ENCODE peak calls at places on chromosomes 4 and X, in nine cellular contexts. Y, P, X, J, H, C, W, T and S are unnamed samples.

GRCh38 chr4:147546341-147546740 is 65.4 kb downstream of the EDNRA start:
- DNase-seq in Y (no peak), P (no peak), X (no peak), J (peak), H (peak), C (no peak), W (no peak), T (no peak), S (peak)

GRCh38 chrX:130125090-130125489 is 14.8 kb upstream of the ELF4 start:
- DNase-seq in Y (no peak), P (no peak), X (no peak), J (peak), H (peak), C (peak), W (no peak), T (no peak), S (no peak)

GRCh38 chr4:126708716-126709115 is 924.0 kb upstream of the INTU start:
- DNase-seq in Y (no peak), P (no peak), X (no peak), J (peak), H (no peak), C (no peak), W (no peak), T (no peak), S (no peak)

GRCh38 chrX:119391279-119391678 is 7.9 kb upstream of the SLC25A43 start:
- DNase-seq in Y (peak), P (no peak), X (no peak), J (peak), H (no peak), C (no peak), W (no peak), T (peak), S (peak)

GRCh38 chr4:54231419-54232150 is 2.5 kb downstream of the PDGFRA start:
- DNase-seq in Y (no peak), P (no peak), X (peak), J (no peak), H (no peak), C (peak), W (no peak), T (no peak), S (no peak)

GRCh38 chr4:19961092-19961491 is 290.6 kb upstream of the SLIT2 start:
- DNase-seq in Y (no peak), P (no peak), X (no peak), J (peak), H (peak), C (no peak), W (no peak), T (no peak), S (peak)

GRCh38 chr4:181004056-181004455 is 1239.1 kb upstream of the TENM3 start:
- DNase-seq in Y (no peak), P (no peak), X (no peak), J (no peak), H (no peak), C (no peak), W (no peak), T (no peak), S (no peak)

GRCh38 chr4:154507170-154507569 is 15.6 kb upstream of the DCHS2 start:
- DNase-seq in Y (no peak), P (no peak), X (no peak), J (peak), H (no peak), C (no peak), W (no peak), T (no peak), S (no peak)

GRCh38 chr4:137960371-137961050 is 281.6 kb downstream of the SLC7A11 start:
- DNase-seq in Y (no peak), P (no peak), X (no peak), J (peak), H (peak), C (no peak), W (no peak), T (no peak), S (peak)

GRCh38 chr4:55932489-55932888 is 16.3 kb upstream of the CEP135 start:
- DNase-seq in Y (no peak), P (no peak), X (no peak), J (no peak), H (no peak), C (no peak), W (no peak), T (no peak), S (no peak)

GRCh38 chr4:109977854-109978501 is 65.3 kb downstream of the EGF start:
- DNase-seq in Y (peak), P (no peak), X (no peak), J (peak), H (no peak), C (no peak), W (no peak), T (no peak), S (peak)

GRCh38 chr4:648579-649292 is 23.4 kb downstream of the PDE6B start:
- DNase-seq in Y (no peak), P (no peak), X (no peak), J (no peak), H (no peak), C (no peak), W (no peak), T (no peak), S (no peak)

GRCh38 chrX:153557618-153558017 is 40.2 kb downstream of the ATP2B3 start:
- DNase-seq in Y (no peak), P (no peak), X (no peak), J (no peak), H (no peak), C (no peak), W (no peak), T (no peak), S (no peak)

GRCh38 chr4:78629991-78630541 is 78.5 kb downstream of the ANXA3 start:
- DNase-seq in Y (peak), P (no peak), X (no peak), J (no peak), H (no peak), C (no peak), W (no peak), T (no peak), S (no peak)

GRCh38 chr4:68375667-68376559 is 26.0 kb upstream of the YTHDC1 start:
- DNase-seq in Y (peak), P (peak), X (no peak), J (peak), H (peak), C (peak), W (peak), T (peak), S (peak)

GRCh38 chrX:136209016-136209738 is 42.0 kb downstream of the MAP7D3 start:
- DNase-seq in Y (peak), P (peak), X (peak), J (no peak), H (no peak), C (peak), W (no peak), T (peak), S (no peak)

GRCh38 chr4:91620952-91621351 is 682.8 kb upstream of the GRID2 start:
- DNase-seq in Y (no peak), P (no peak), X (no peak), J (peak), H (no peak), C (no peak), W (no peak), T (no peak), S (no peak)

GRCh38 chrX:123830309-123830708 is 29.5 kb upstream of the XIAP start:
- DNase-seq in Y (peak), P (peak), X (no peak), J (peak), H (peak), C (no peak), W (no peak), T (peak), S (no peak)

GRCh38 chr4:113327513-113327912 is 278.1 kb downstream of the ANK2 start:
- DNase-seq in Y (peak), P (no peak), X (no peak), J (no peak), H (no peak), C (no peak), W (no peak), T (no peak), S (no peak)

GRCh38 chr4:82528868-82529267 is 32.9 kb downstream of the TMEM150C start:
- DNase-seq in Y (no peak), P (no peak), X (no peak), J (no peak), H (no peak), C (no peak), W (no peak), T (no peak), S (no peak)

GRCh38 chr4:35252071-35252470 is 992.2 kb downstream of the ARAP2 start:
- DNase-seq in Y (no peak), P (no peak), X (no peak), J (no peak), H (no peak), C (no peak), W (no peak), T (no peak), S (no peak)

GRCh38 chr4:71151054-71151453 is 157.6 kb downstream of the DCK start:
- DNase-seq in Y (no peak), P (no peak), X (no peak), J (peak), H (no peak), C (no peak), W (no peak), T (no peak), S (peak)

GRCh38 chr4:145843148-145843547 is 95.5 kb downstream of the ZNF827 start:
- DNase-seq in Y (no peak), P (no peak), X (no peak), J (peak), H (peak), C (no peak), W (no peak), T (no peak), S (peak)

GRCh38 chr4:17204908-17205307 is 306.5 kb upstream of the LDB2 start:
- DNase-seq in Y (no peak), P (no peak), X (no peak), J (no peak), H (no peak), C (no peak), W (no peak), T (no peak), S (no peak)

GRCh38 chr4:22476011-22476410 is 39.9 kb downstream of the ADGRA3 start:
- DNase-seq in Y (no peak), P (no peak), X (no peak), J (no peak), H (no peak), C (no peak), W (no peak), T (no peak), S (no peak)

GRCh38 chr4:77636902-77637301 is 31.3 kb downstream of the CXCL13 start:
- DNase-seq in Y (peak), P (no peak), X (no peak), J (peak), H (no peak), C (no peak), W (peak), T (peak), S (peak)

GRCh38 chr4:120723986-120724385 is 198.5 kb downstream of the PRDM5 start:
- DNase-seq in Y (no peak), P (no peak), X (no peak), J (peak), H (no peak), C (no peak), W (no peak), T (no peak), S (no peak)

GRCh38 chr4:53863731-53864130 is 200.7 kb downstream of the CHIC2 start:
- DNase-seq in Y (no peak), P (no peak), X (no peak), J (no peak), H (no peak), C (peak), W (no peak), T (no peak), S (no peak)

GRCh38 chr4:152206646-152207435 is 329.1 kb downstream of the FBXW7 start:
- DNase-seq in Y (no peak), P (no peak), X (no peak), J (no peak), H (no peak), C (no peak), W (no peak), T (no peak), S (no peak)

GRCh38 chrX:43279341-43279808 is 376.7 kb upstream of the MAOA start:
- DNase-seq in Y (no peak), P (no peak), X (no peak), J (no peak), H (no peak), C (no peak), W (no peak), T (no peak), S (no peak)
- TF ChIP-seq CTCF in Y (no peak), P (no peak), X (no peak), J (no peak), H (no peak), C (no peak), W (no peak), T (no peak), S (no peak)

GRCh38 chr4:177391953-177392352 is 50.3 kb downstream of the AGA start:
- DNase-seq in Y (no peak), P (no peak), X (no peak), J (peak), H (no peak), C (no peak), W (no peak), T (no peak), S (no peak)

GRCh38 chr4:177396352-177396751 is 45.9 kb downstream of the AGA start:
- DNase-seq in Y (no peak), P (no peak), X (no peak), J (no peak), H (no peak), C (no peak), W (no peak), T (no peak), S (no peak)

GRCh38 chr4:177391287-177391686 is 51.0 kb downstream of the AGA start:
- DNase-seq in Y (no peak), P (no peak), X (no peak), J (no peak), H (no peak), C (no peak), W (no peak), T (peak), S (no peak)

GRCh38 chr4:177393236-177393635 is 49.0 kb downstream of the AGA start:
- DNase-seq in Y (no peak), P (no peak), X (no peak), J (no peak), H (no peak), C (no peak), W (no peak), T (peak), S (no peak)
- TF ChIP-seq CTCF in Y (no peak), P (no peak), X (no peak), J (no peak), H (no peak), C (no peak), W (no peak), T (no peak), S (no peak)

DNA sequence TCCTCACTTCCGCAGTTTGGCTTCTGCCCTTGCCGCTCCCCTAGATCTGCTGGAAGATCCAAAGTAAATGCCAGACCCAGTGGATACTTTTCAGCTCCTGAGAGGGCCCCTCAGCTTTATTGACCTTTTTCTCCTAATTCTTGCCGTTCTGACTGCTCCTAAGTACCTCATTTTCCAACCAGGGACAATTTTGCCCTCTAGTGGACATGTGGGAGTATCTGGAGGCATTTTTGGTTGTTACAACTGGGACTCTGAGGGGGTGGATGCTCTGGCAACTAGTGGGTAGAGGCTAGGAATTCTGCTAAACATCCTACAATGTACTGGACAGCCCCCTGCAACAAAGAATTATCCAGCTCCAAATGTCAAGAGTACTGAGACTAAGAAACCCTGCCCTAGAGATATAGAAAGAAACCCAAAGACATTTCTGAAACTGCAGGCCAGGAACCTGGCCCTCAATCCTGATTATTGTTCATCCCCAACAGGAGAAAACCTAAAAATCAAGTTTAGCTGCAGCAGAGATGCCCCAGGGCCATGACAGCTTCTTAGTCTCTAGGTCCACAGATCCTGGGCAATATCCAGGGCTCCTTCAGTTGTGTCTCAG is 3.4 kb downstream of the TEX13B start:
- DNase-seq in Y (no peak), P (no peak), X (no peak), J (peak), H (peak), C (no peak), W (no peak), T (no peak), S (peak)
- TF ChIP-seq CTCF in Y (no peak), P (peak), X (no peak), J (peak), H (peak), C (peak), W (peak), T (peak), S (peak)

GRCh38 chr4:162456106-162456505 is 292.3 kb upstream of the FSTL5 start:
- DNase-seq in Y (no peak), P (no peak), X (no peak), J (peak), H (no peak), C (no peak), W (no peak), T (no peak), S (no peak)

GRCh38 chr4:162458051-162458450 is 294.3 kb upstream of the FSTL5 start:
- DNase-seq in Y (no peak), P (no peak), X (no peak), J (no peak), H (no peak), C (no peak), W (no peak), T (no peak), S (no peak)

GRCh38 chr4:162457071-162457865 is 293.5 kb upstream of the FSTL5 start:
- DNase-seq in Y (peak), P (no peak), X (no peak), J (peak), H (no peak), C (no peak), W (no peak), T (no peak), S (no peak)

DNA sequence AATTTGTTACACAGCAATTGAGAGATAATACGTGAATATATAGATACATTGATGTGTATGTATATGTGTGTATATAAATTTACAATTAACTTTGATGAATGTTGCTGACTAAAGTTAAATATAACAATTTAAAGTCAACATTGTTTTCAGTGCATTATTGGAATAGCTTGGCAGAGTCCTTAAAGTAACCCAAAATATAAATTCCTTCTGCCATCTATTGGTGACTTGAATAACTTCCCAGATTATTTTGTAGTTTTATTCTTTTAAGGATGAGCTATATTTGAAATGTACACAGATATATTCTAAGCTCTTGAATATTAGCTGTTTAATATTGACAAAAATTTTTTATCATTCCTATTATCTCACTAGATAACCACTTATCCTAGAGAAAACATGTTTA is 298.2 kb upstream of the FSTL5 start:
- DNase-seq in Y (no peak), P (no peak), X (no peak), J (peak), H (no peak), C (no peak), W (no peak), T (no peak), S (no peak)
- TF ChIP-seq CTCF in Y (no peak), P (no peak), X (no peak), J (no peak), H (no peak), C (no peak), W (no peak), T (no peak), S (no peak)

GRCh38 chr4:73615613-73616012 is 4.6 kb downstream of the RASSF6 start:
- DNase-seq in Y (no peak), P (no peak), X (no peak), J (peak), H (no peak), C (no peak), W (no peak), T (no peak), S (no peak)
- TF ChIP-seq CTCF in Y (no peak), P (no peak), X (no peak), J (peak), H (no peak), C (no peak), W (no peak), T (no peak), S (no peak)